ENCODE peak calls at places on chromosomes 3 and 15, in four cellular contexts. W is right lobe of liver, R is lung, H is body of pancreas. N is an unnamed sample. For H3K27me3, the result is how much of the 10 kb centered on the place peaks cover.

GRCh38 chr15:70253461-70254156 is 155.9 kb upstream of the TLE3 start:
- DNase-seq in W (no peak), R (no peak), H (no peak), N (no peak)

GRCh38 chr15:98322551-98322950 is 325.8 kb upstream of the IGF1R start:
- DNase-seq in W (no peak), R (no peak), H (peak), N (no peak)

GRCh38 chr3:177488740-177489139 is 291.5 kb upstream of the TBL1XR1 start:
- DNase-seq in W (peak), R (no peak), H (no peak), N (no peak)

GRCh38 chr3:150607267-150608065 is 4.3 kb downstream of the SELENOT start:
- DNase-seq in W (no peak), R (no peak), H (no peak), N (no peak)

GRCh38 chr3:177470200-177470941 is 273.1 kb upstream of the TBL1XR1 start:
- DNase-seq in W (no peak), R (no peak), H (no peak), N (no peak)

GRCh38 chr15:42591238-42591936 is 16.0 kb downstream of the STARD9 start:
- DNase-seq in W (peak), R (no peak), H (no peak), N (no peak)

GRCh38 chr3:32443471-32443870 is 51.8 kb downstream of the CMTM7 start:
- DNase-seq in W (no peak), R (no peak), H (no peak), N (no peak)

GRCh38 chr3:127002195-127003174 is 19.6 kb downstream of the PLXNA1 start:
- DNase-seq in W (peak), R (peak), H (peak), N (no peak)

GRCh38 chr3:177201707-177202397 is 4.6 kb upstream of the TBL1XR1 start:
- DNase-seq in W (no peak), R (no peak), H (no peak), N (peak)

GRCh38 chr15:63439536-63440264 is 58.1 kb upstream of the CA12 start:
- DNase-seq in W (no peak), R (no peak), H (no peak), N (no peak)

GRCh38 chr15:77107068-77107467 is 36.2 kb upstream of the TSPAN3 start:
- DNase-seq in W (no peak), R (no peak), H (peak), N (no peak)

GRCh38 chr15:39591141-39591895 is 10.4 kb downstream of the THBS1 start:
- DNase-seq in W (no peak), R (no peak), H (no peak), N (no peak)

GRCh38 chr3:75294124-75294523 is 370.0 kb upstream of the FRG2C start:
- DNase-seq in W (peak), R (peak), H (peak), N (no peak)

GRCh38 chr15:83973816-83974215 is 261.8 kb upstream of the GOLGA6L4 start:
- DNase-seq in W (no peak), R (no peak), H (no peak), N (no peak)

GRCh38 chr15:40941528-40942336 is 11.5 kb upstream of the CHAC1 start:
- DNase-seq in W (peak), R (peak), H (peak), N (peak)

GRCh38 chr15:79769933-79770332 is 126.9 kb downstream of the MTHFS start:
- DNase-seq in W (no peak), R (no peak), H (no peak), N (no peak)

GRCh38 chr3:14278799-14279705 is 100.4 kb downstream of the LSM3 start:
- DNase-seq in W (no peak), R (no peak), H (no peak), N (no peak)
- TF ChIP-seq CTCF in W (no peak), R (no peak), H (no peak), N (no peak)

DNA sequence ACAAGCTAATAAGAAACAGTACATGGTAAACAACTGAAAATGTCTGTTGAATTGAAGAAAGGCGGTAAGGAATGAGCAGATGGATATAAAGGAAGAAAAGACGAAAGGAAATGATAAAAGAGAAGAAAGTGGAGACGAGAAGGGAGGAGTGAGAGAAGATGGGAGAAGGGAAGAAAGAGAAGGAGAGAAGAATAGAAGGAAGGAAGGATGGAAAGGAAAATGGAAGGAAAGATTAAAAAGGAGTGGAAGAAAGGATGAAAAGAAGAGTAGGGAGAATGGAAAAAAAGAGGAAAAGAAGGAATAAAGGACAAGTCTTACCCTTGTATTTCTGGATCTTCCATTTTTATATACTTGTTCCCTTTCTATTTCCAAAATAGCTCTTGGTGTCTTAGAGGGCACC is 17.7 kb downstream of the CPNE4 start:
- DNase-seq in W (no peak), R (no peak), H (no peak), N (no peak)
- H3K27me3 ChIP-seq in W (under half), R (under half), H (under half), N (under half)

DNA sequence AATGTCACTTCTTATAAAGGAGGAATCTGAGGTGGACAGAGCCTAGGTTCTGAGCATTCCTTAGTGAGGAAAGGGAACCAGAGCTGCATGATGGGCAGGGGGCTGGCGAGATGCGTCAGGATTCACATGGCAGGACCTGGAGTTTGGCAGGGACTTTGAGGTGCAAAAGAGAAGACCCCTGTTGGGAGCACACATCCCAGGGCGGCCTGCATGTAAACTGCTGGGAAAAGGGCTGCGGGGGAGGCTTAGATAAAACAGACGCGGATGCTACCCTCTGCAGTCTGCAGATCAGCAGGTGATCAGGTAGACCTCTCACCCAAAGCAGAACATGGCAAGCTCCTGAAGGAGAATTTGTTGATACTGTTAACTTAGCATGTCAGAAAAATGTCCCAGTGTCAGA is 168.4 kb downstream of the VGLL4 start:
- DNase-seq in W (no peak), R (no peak), H (no peak), N (no peak)
- H3K27ac ChIP-seq in W (no peak), R (no peak), H (no peak), N (no peak)

GRCh38 chr3:61821823-61822251 is 260.5 kb downstream of the PTPRG start:
- DNase-seq in W (no peak), R (no peak), H (no peak), N (no peak)
- TF ChIP-seq CTCF in W (no peak), R (no peak), H (no peak), N (no peak)

GRCh38 chr15:66036859-66037258 is 167.6 kb downstream of the RAB11A start:
- DNase-seq in W (no peak), R (no peak), H (no peak), N (no peak)
- H3K27me3 ChIP-seq in W (under half), R (under half), H (under half), N (under half)

GRCh38 chr3:61687663-61688306 is 126.4 kb downstream of the PTPRG start:
- DNase-seq in W (no peak), R (no peak), H (no peak), N (no peak)
- H3K27ac ChIP-seq in W (no peak), R (no peak), H (no peak), N (no peak)

DNA sequence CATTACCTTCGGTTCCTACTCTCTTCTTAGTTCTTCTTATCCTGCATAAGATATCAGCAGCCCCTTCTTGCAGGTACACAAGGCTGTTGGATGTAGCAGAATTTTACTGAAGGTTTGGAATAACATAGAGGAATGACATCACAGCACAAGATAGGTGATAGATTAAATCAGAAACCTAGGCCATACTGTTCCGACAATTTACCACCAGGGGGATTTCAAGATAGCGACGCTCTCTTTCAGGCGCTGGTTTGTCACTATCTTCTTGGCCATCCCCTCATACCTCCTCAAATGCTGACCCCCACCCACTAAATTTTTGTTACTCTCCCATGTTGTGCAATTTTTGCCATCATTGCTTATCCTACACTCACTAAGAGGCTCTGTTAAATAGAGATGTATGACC is 3.5 kb downstream of the SIDT1 start:
- DNase-seq in W (no peak), R (no peak), H (no peak), N (no peak)
- TF ChIP-seq CTCF in W (no peak), R (no peak), H (no peak), N (peak)

GRCh38 chr15:81303241-81304225 is 20.4 kb downstream of the STARD5 start:
- DNase-seq in W (peak), R (no peak), H (no peak), N (no peak)
- H3K27me3 ChIP-seq in W (under half), R (under half), H (under half), N (under half)

GRCh38 chr15:27701956-27702355 is 397.2 kb downstream of the OCA2 start:
- DNase-seq in W (no peak), R (no peak), H (no peak), N (no peak)

GRCh38 chr15:27701014-27701413 is 398.1 kb downstream of the OCA2 start:
- DNase-seq in W (no peak), R (no peak), H (no peak), N (no peak)

GRCh38 chr15:27707216-27707710 is 391.9 kb downstream of the OCA2 start:
- DNase-seq in W (no peak), R (no peak), H (no peak), N (no peak)

GRCh38 chr15:27704939-27705514 is 394.1 kb downstream of the OCA2 start:
- DNase-seq in W (no peak), R (no peak), H (no peak), N (no peak)

GRCh38 chr15:27706300-27706699 is 392.8 kb downstream of the OCA2 start:
- DNase-seq in W (no peak), R (no peak), H (no peak), N (no peak)
- H3K27ac ChIP-seq in W (no peak), R (no peak), H (no peak), N (no peak)

GRCh38 chr3:138049157-138049919 is 39.4 kb downstream of the CLDN18 start:
- DNase-seq in W (no peak), R (no peak), H (no peak), N (no peak)
- TF ChIP-seq CTCF in W (no peak), R (no peak), H (no peak), N (no peak)